ENCODE peak calls at places on chromosome 22, in eight cellular contexts. One of them, this sample, is unnamed. For H3K9me2, the result is how much of the 10 kb centered on the place peaks cover.

GRCh38 chr22:28105396-28105795 is 186.3 kb upstream of the PITPNB start:
- DNase-seq in OCI-LY7: no peak
- DNase-seq in Karpas-422: no peak
- DNase-seq in GM23338: no peak
- DNase-seq in GM23248: no peak
- DNase-seq in HCT116: no peak
- DNase-seq in hepatocyte: no peak
- DNase-seq in SK-N-SH: peak
- DNase-seq in this sample: no peak

GRCh38 chr22:38172016-38172431 is 9.6 kb downstream of the PLA2G6 start:
- DNase-seq in SK-N-SH: no peak
- DNase-seq in OCI-LY7: peak
- DNase-seq in GM23338: no peak
- DNase-seq in HCT116: no peak
- DNase-seq in hepatocyte: no peak
- DNase-seq in GM23248: no peak
- DNase-seq in Karpas-422: peak
- DNase-seq in this sample: no peak

GRCh38 chr22:42310301-42310981 is 40.0 kb upstream of the TCF20 start:
- DNase-seq in Karpas-422: no peak
- DNase-seq in GM23248: no peak
- DNase-seq in OCI-LY7: no peak
- DNase-seq in SK-N-SH: no peak
- DNase-seq in HCT116: no peak
- DNase-seq in hepatocyte: no peak
- DNase-seq in GM23338: no peak
- DNase-seq in this sample: no peak

GRCh38 chr22:31730344-31730711 is 19.6 kb downstream of the PRR14L start:
- DNase-seq in hepatocyte: no peak
- DNase-seq in HCT116: no peak
- DNase-seq in SK-N-SH: no peak
- DNase-seq in GM23248: no peak
- DNase-seq in GM23338: peak
- DNase-seq in Karpas-422: no peak
- DNase-seq in OCI-LY7: peak
- DNase-seq in this sample: no peak

GRCh38 chr22:26770624-26771023 is 113.2 kb downstream of the MIAT start:
- DNase-seq in Karpas-422: no peak
- DNase-seq in hepatocyte: no peak
- DNase-seq in GM23338: no peak
- DNase-seq in OCI-LY7: no peak
- DNase-seq in GM23248: peak
- DNase-seq in SK-N-SH: no peak
- DNase-seq in HCT116: no peak
- DNase-seq in this sample: no peak

GRCh38 chr22:35230839-35231584 is 26.3 kb upstream of the HMGXB4 start:
- DNase-seq in SK-N-SH: peak
- DNase-seq in Karpas-422: peak
- DNase-seq in hepatocyte: no peak
- DNase-seq in GM23248: no peak
- DNase-seq in GM23338: no peak
- DNase-seq in OCI-LY7: peak
- DNase-seq in HCT116: peak
- DNase-seq in this sample: peak

GRCh38 chr22:41285441-41285819 is 557 bp downstream of the RANGAP1 start:
- DNase-seq in SK-N-SH: peak
- DNase-seq in HCT116: peak
- DNase-seq in GM23248: peak
- DNase-seq in OCI-LY7: peak
- DNase-seq in Karpas-422: peak
- DNase-seq in GM23338: peak
- DNase-seq in hepatocyte: peak
- DNase-seq in this sample: peak

GRCh38 chr22:30267382-30268302 is 991 bp upstream of the OSM start:
- DNase-seq in SK-N-SH: no peak
- DNase-seq in Karpas-422: no peak
- DNase-seq in hepatocyte: no peak
- DNase-seq in GM23338: no peak
- DNase-seq in HCT116: no peak
- DNase-seq in OCI-LY7: no peak
- DNase-seq in GM23248: no peak
- DNase-seq in this sample: no peak

GRCh38 chr22:20940178-20940790 is 23.1 kb downstream of the CRKL start:
- DNase-seq in HCT116: no peak
- DNase-seq in Karpas-422: no peak
- DNase-seq in hepatocyte: no peak
- DNase-seq in GM23338: no peak
- DNase-seq in OCI-LY7: no peak
- DNase-seq in SK-N-SH: no peak
- DNase-seq in GM23248: peak
- DNase-seq in this sample: no peak

GRCh38 chr22:36741204-36741793 is 34.6 kb downstream of the IFT27 start:
- DNase-seq in HCT116: peak
- DNase-seq in GM23248: peak
- DNase-seq in SK-N-SH: peak
- DNase-seq in hepatocyte: no peak
- DNase-seq in OCI-LY7: peak
- DNase-seq in GM23338: peak
- DNase-seq in Karpas-422: peak
- DNase-seq in this sample: no peak

GRCh38 chr22:20290578-20291248 is 22.6 kb upstream of the RTN4R start:
- DNase-seq in GM23248: no peak
- DNase-seq in HCT116: no peak
- DNase-seq in OCI-LY7: no peak
- DNase-seq in SK-N-SH: no peak
- DNase-seq in Karpas-422: no peak
- DNase-seq in GM23338: no peak
- DNase-seq in hepatocyte: no peak
- DNase-seq in this sample: no peak

GRCh38 chr22:22554324-22555284 is 4.5 kb downstream of the PRAME start:
- DNase-seq in HCT116: no peak
- DNase-seq in GM23338: no peak
- DNase-seq in hepatocyte: no peak
- DNase-seq in GM23248: no peak
- DNase-seq in Karpas-422: no peak
- DNase-seq in OCI-LY7: no peak
- DNase-seq in SK-N-SH: no peak
- DNase-seq in this sample: no peak

GRCh38 chr22:29855611-29856181 is 17.6 kb upstream of the ASCC2 start:
- DNase-seq in SK-N-SH: no peak
- DNase-seq in Karpas-422: no peak
- DNase-seq in HCT116: no peak
- DNase-seq in GM23338: no peak
- DNase-seq in OCI-LY7: no peak
- DNase-seq in hepatocyte: no peak
- DNase-seq in GM23248: peak
- DNase-seq in this sample: no peak

GRCh38 chr22:23376256-23376655 is 195.9 kb downstream of the BCR start:
- DNase-seq in GM23338: peak
- DNase-seq in SK-N-SH: no peak
- DNase-seq in hepatocyte: peak
- DNase-seq in HCT116: peak
- DNase-seq in Karpas-422: peak
- DNase-seq in GM23248: peak
- DNase-seq in OCI-LY7: peak
- DNase-seq in this sample: peak

GRCh38 chr22:26617251-26618199 is at the start of gene CRYBB1:
- DNase-seq in SK-N-SH: peak
- DNase-seq in Karpas-422: no peak
- DNase-seq in OCI-LY7: peak
- DNase-seq in HCT116: no peak
- DNase-seq in GM23338: peak
- DNase-seq in GM23248: no peak
- DNase-seq in hepatocyte: no peak
- DNase-seq in this sample: no peak

GRCh38 chr22:21791635-21792625 is 56.3 kb upstream of the YPEL1 start:
- DNase-seq in hepatocyte: no peak
- DNase-seq in HCT116: no peak
- DNase-seq in OCI-LY7: no peak
- DNase-seq in GM23248: peak
- DNase-seq in SK-N-SH: no peak
- DNase-seq in GM23338: no peak
- DNase-seq in Karpas-422: no peak
- DNase-seq in this sample: peak

GRCh38 chr22:26669060-26669481 is 11.7 kb downstream of the MIAT start:
- DNase-seq in SK-N-SH: peak
- DNase-seq in Karpas-422: peak
- DNase-seq in GM23338: peak
- DNase-seq in GM23248: peak
- DNase-seq in HCT116: peak
- DNase-seq in OCI-LY7: peak
- DNase-seq in hepatocyte: peak
- DNase-seq in this sample: peak

GRCh38 chr22:19110064-19110458 is 12.2 kb downstream of the DGCR2 start:
- DNase-seq in GM23338: peak
- DNase-seq in GM23248: no peak
- DNase-seq in hepatocyte: no peak
- DNase-seq in SK-N-SH: no peak
- DNase-seq in Karpas-422: no peak
- DNase-seq in OCI-LY7: no peak
- DNase-seq in HCT116: no peak
- DNase-seq in this sample: no peak

GRCh38 chr22:20524004-20524481 is 16.6 kb downstream of the MED15 start:
- DNase-seq in Karpas-422: no peak
- DNase-seq in hepatocyte: no peak
- DNase-seq in GM23338: no peak
- DNase-seq in SK-N-SH: peak
- DNase-seq in GM23248: no peak
- DNase-seq in HCT116: no peak
- DNase-seq in OCI-LY7: peak
- DNase-seq in this sample: peak

GRCh38 chr22:41204066-41204465 is 1.0 kb upstream of the L3MBTL2 start:
- DNase-seq in OCI-LY7: no peak
- DNase-seq in HCT116: no peak
- DNase-seq in GM23338: no peak
- DNase-seq in SK-N-SH: no peak
- DNase-seq in Karpas-422: no peak
- DNase-seq in GM23248: no peak
- DNase-seq in hepatocyte: no peak
- DNase-seq in this sample: no peak

GRCh38 chr22:25399649-25400151 is 164.8 kb upstream of the GRK3 start:
- DNase-seq in GM23248: no peak
- DNase-seq in SK-N-SH: no peak
- DNase-seq in OCI-LY7: no peak
- DNase-seq in GM23338: no peak
- DNase-seq in HCT116: no peak
- DNase-seq in Karpas-422: no peak
- DNase-seq in hepatocyte: no peak
- DNase-seq in this sample: no peak

GRCh38 chr22:22935546-22936157 is 48.0 kb downstream of the IGLL5 start:
- DNase-seq in SK-N-SH: no peak
- DNase-seq in Karpas-422: peak
- DNase-seq in OCI-LY7: peak
- DNase-seq in hepatocyte: no peak
- DNase-seq in GM23248: no peak
- DNase-seq in GM23338: peak
- DNase-seq in HCT116: no peak
- DNase-seq in this sample: no peak

GRCh38 chr22:27996981-27997380 is 77.9 kb upstream of the PITPNB start:
- DNase-seq in hepatocyte: no peak
- DNase-seq in GM23248: no peak
- DNase-seq in SK-N-SH: no peak
- DNase-seq in HCT116: no peak
- DNase-seq in GM23338: no peak
- DNase-seq in Karpas-422: no peak
- DNase-seq in OCI-LY7: peak
- DNase-seq in this sample: no peak

GRCh38 chr22:43592470-43592869 is 180.7 kb downstream of the MPPED1 start:
- DNase-seq in GM23338: peak
- DNase-seq in hepatocyte: no peak
- DNase-seq in SK-N-SH: no peak
- DNase-seq in Karpas-422: no peak
- DNase-seq in OCI-LY7: no peak
- DNase-seq in GM23248: no peak
- DNase-seq in HCT116: no peak
- DNase-seq in this sample: no peak
- H3K9me2 ChIP-seq in GM23338: under half
- H3K9me2 ChIP-seq in hepatocyte: under half
- H3K9me2 ChIP-seq in SK-N-SH: under half
- H3K9me2 ChIP-seq in Karpas-422: under half
- H3K9me2 ChIP-seq in OCI-LY7: under half
- H3K9me2 ChIP-seq in GM23248: under half
- H3K9me2 ChIP-seq in HCT116: under half
- H3K9me2 ChIP-seq in this sample: under half

GRCh38 chr22:39596601-39597000 is 26.0 kb downstream of the CACNA1I start:
- DNase-seq in Karpas-422: no peak
- DNase-seq in SK-N-SH: no peak
- DNase-seq in OCI-LY7: no peak
- DNase-seq in GM23248: no peak
- DNase-seq in hepatocyte: no peak
- DNase-seq in GM23338: no peak
- DNase-seq in HCT116: no peak
- DNase-seq in this sample: no peak
- H3K4me2 ChIP-seq in Karpas-422: no peak
- H3K4me2 ChIP-seq in SK-N-SH: no peak
- H3K4me2 ChIP-seq in OCI-LY7: no peak
- H3K4me2 ChIP-seq in GM23248: no peak
- H3K4me2 ChIP-seq in hepatocyte: no peak
- H3K4me2 ChIP-seq in GM23338: no peak
- H3K4me2 ChIP-seq in HCT116: no peak
- H3K4me2 ChIP-seq in this sample: no peak

DNA sequence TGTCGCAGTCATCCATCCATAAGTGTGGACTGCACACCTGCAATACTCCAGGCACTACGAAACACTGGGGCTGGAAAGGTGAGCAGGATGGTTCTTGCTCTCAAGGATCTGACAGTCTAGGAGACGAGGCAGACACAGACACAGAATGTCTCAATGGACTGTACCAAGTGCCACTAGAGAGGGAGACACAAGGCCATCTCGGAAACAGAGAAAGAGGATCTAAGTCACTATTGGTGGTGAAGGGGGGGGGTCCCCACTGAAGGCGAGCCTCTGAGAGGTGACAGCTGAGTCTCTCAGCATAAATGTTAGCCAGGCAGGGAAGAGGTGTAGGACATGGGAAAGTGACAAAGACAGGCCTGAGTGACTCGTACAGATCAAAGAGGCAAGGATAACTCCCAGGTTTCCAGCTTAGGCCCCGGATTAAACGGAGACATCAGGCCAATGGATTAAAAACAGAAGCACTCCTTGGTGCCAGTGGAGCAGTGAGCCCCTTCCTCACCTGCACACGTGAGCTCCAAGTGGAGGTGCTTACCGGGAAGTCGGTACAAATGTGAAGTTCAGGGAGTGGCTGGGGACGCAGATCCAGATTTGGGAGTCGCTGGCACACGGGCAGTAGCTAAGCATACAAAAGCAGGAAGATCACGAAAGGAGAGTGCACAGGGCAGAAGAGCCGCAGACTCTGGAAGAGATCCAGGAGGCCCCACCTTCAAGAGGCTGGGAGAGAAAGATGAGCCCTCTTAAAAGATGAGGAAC is 117.2 kb downstream of the MICAL3 start:
- DNase-seq in SK-N-SH: no peak
- DNase-seq in hepatocyte: no peak
- DNase-seq in GM23338: no peak
- DNase-seq in HCT116: no peak
- DNase-seq in OCI-LY7: peak
- DNase-seq in GM23248: no peak
- DNase-seq in Karpas-422: no peak
- DNase-seq in this sample: no peak
- H3K9me2 ChIP-seq in SK-N-SH: under half
- H3K9me2 ChIP-seq in hepatocyte: under half
- H3K9me2 ChIP-seq in GM23338: under half
- H3K9me2 ChIP-seq in HCT116: under half
- H3K9me2 ChIP-seq in OCI-LY7: under half
- H3K9me2 ChIP-seq in GM23248: under half
- H3K9me2 ChIP-seq in Karpas-422: under half
- H3K9me2 ChIP-seq in this sample: under half

GRCh38 chr22:33898121-33898520 is 22.2 kb downstream of the LARGE1 start:
- DNase-seq in OCI-LY7: no peak
- DNase-seq in HCT116: no peak
- DNase-seq in GM23248: no peak
- DNase-seq in GM23338: peak
- DNase-seq in Karpas-422: no peak
- DNase-seq in SK-N-SH: no peak
- DNase-seq in hepatocyte: no peak
- DNase-seq in this sample: no peak
- H3K4me2 ChIP-seq in OCI-LY7: no peak
- H3K4me2 ChIP-seq in HCT116: no peak
- H3K4me2 ChIP-seq in GM23248: no peak
- H3K4me2 ChIP-seq in GM23338: peak
- H3K4me2 ChIP-seq in Karpas-422: no peak
- H3K4me2 ChIP-seq in SK-N-SH: no peak
- H3K4me2 ChIP-seq in hepatocyte: no peak
- H3K4me2 ChIP-seq in this sample: no peak